ENCODE peak calls at places on chromosomes 7 and 10, in seven cellular contexts. K is retina, M is prostate gland, O is NCI-H1105 treated with DMSO at 0.1 percent for 48 hours, J is AG10803, Q is activated T-cell treated with anti-CD3 and anti-CD28 coated beads for 1 hour, U is K562. I is an unnamed sample.

GRCh38 chr7:114212753-114213439 is 201.7 kb upstream of the FOXP2 start:
- DNase-seq in J (no peak), Q (no peak), M (no peak), O (no peak), U (no peak), K (peak), I (no peak)

GRCh38 chr10:21174670-21175495 is 277.8 kb upstream of the NEBL start:
- DNase-seq in U (peak), J (no peak), O (peak), Q (no peak), K (peak), M (peak), I (no peak)

GRCh38 chr10:46287846-46288480 is 1.2 kb downstream of the ANTXRL start:
- DNase-seq in K (no peak), Q (no peak), J (peak), U (peak), M (no peak), O (no peak), I (no peak)

GRCh38 chr7:778271-778967 is 51.3 kb upstream of the PRKAR1B start:
- DNase-seq in Q (no peak), U (no peak), O (no peak), K (no peak), M (no peak), J (no peak), I (no peak)

GRCh38 chr10:23344251-23344841 is at the start of gene C10orf67:
- DNase-seq in Q (no peak), U (no peak), J (peak), O (peak), K (peak), M (no peak), I (peak)

GRCh38 chr10:56068473-56069263 is 292.4 kb downstream of the ZWINT start:
- DNase-seq in M (no peak), J (no peak), U (no peak), K (no peak), O (no peak), Q (no peak), I (no peak)

GRCh38 chr7:28328822-28329615 is 83.3 kb upstream of the CREB5 start:
- DNase-seq in U (no peak), M (no peak), K (no peak), Q (no peak), J (no peak), O (peak), I (no peak)

GRCh38 chr7:106462365-106462859 is 177.6 kb upstream of the NAMPT start:
- DNase-seq in O (peak), M (no peak), Q (no peak), U (peak), K (peak), J (peak), I (peak)

GRCh38 chr7:50266893-50267386 is 37.6 kb upstream of the IKZF1 start:
- DNase-seq in K (no peak), J (no peak), Q (peak), M (no peak), O (no peak), U (peak), I (no peak)

GRCh38 chr7:142535123-142535779 is 214.0 kb upstream of the PRSS1 start:
- DNase-seq in O (peak), M (no peak), J (peak), Q (peak), U (peak), K (peak), I (peak)

GRCh38 chr7:64880322-64881297 is 22.5 kb upstream of the ZNF273 start:
- DNase-seq in K (no peak), O (no peak), J (no peak), Q (no peak), U (no peak), M (no peak), I (no peak)

GRCh38 chr10:133359972-133360610 is 2.3 kb upstream of the FUOM start:
- DNase-seq in U (peak), M (no peak), K (no peak), J (no peak), Q (no peak), O (no peak), I (no peak)

GRCh38 chr10:103021150-103021896 is 103.2 kb downstream of the CNNM2 start:
- DNase-seq in J (no peak), Q (no peak), U (no peak), M (no peak), O (no peak), K (no peak), I (no peak)

GRCh38 chr10:75295901-75296441 is 60.2 kb upstream of the COMTD1 start:
- DNase-seq in Q (no peak), U (no peak), J (no peak), O (no peak), K (peak), M (no peak), I (peak)

GRCh38 chr7:115475774-115476407 is 554.0 kb downstream of the MDFIC start:
- DNase-seq in O (peak), M (no peak), U (no peak), Q (no peak), J (no peak), K (peak), I (no peak)

GRCh38 chr7:86968618-86969017 is 90.8 kb downstream of the ELAPOR2 start:
- DNase-seq in M (no peak), J (no peak), O (peak), U (no peak), K (no peak), Q (no peak), I (no peak)

GRCh38 chr10:71752391-71753090 is 20.8 kb downstream of the VSIR start:
- DNase-seq in M (no peak), Q (no peak), J (no peak), K (peak), O (no peak), U (no peak), I (no peak)

GRCh38 chr7:26410156-26410555 is 118.5 kb downstream of the SNX10 start:
- DNase-seq in U (no peak), Q (no peak), J (no peak), O (no peak), M (no peak), K (peak), I (no peak)

GRCh38 chr10:27861781-27862180 is 116.2 kb upstream of the MKX start:
- DNase-seq in J (peak), M (no peak), O (no peak), K (no peak), U (no peak), Q (no peak), I (peak)

GRCh38 chr10:3014968-3015367 is 52.4 kb upstream of the PFKP start:
- DNase-seq in Q (no peak), O (no peak), U (no peak), K (no peak), J (no peak), M (peak), I (no peak)

GRCh38 chr7:144854839-144855424 is 19.1 kb upstream of the TPK1 start:
- DNase-seq in J (peak), K (no peak), U (peak), Q (no peak), O (peak), M (no peak), I (peak)

GRCh38 chr10:93701903-93702277 is 502 bp downstream of the FRA10AC1 start:
- DNase-seq in K (no peak), J (peak), Q (no peak), O (no peak), U (peak), M (peak), I (peak)

GRCh38 chr7:85686410-85687181 is 499.7 kb upstream of the SEMA3D start:
- DNase-seq in K (no peak), Q (no peak), O (no peak), M (no peak), U (no peak), J (peak), I (no peak)

GRCh38 chr7:131557521-131558385 is 1.3 kb upstream of the PODXL start:
- DNase-seq in Q (no peak), K (peak), J (peak), O (no peak), M (no peak), U (no peak), I (no peak)

GRCh38 chr10:33336606-33337334 is 2.3 kb upstream of the NRP1 start:
- DNase-seq in J (no peak), K (peak), U (no peak), Q (no peak), O (peak), M (peak), I (peak)

GRCh38 chr10:6202098-6202683 is 541 bp upstream of the PFKFB3 start:
- DNase-seq in M (no peak), U (no peak), K (no peak), J (no peak), O (no peak), Q (no peak), I (no peak)

GRCh38 chr7:92631067-92631829 is 41.1 kb upstream of the FAM133B start:
- DNase-seq in O (no peak), M (no peak), Q (no peak), J (no peak), U (peak), K (no peak), I (no peak)

GRCh38 chr7:47737606-47738005 is 155.7 kb upstream of the TNS3 start:
- DNase-seq in O (no peak), Q (no peak), U (no peak), J (no peak), K (no peak), M (no peak), I (no peak)

GRCh38 chr7:71721742-71722141 is 589.8 kb downstream of the GALNT17 start:
- DNase-seq in Q (no peak), O (no peak), J (no peak), K (no peak), U (no peak), M (no peak), I (no peak)

GRCh38 chr10:45420453-45421192 is 46.6 kb downstream of the ALOX5 start:
- DNase-seq in K (no peak), O (peak), M (peak), U (no peak), J (peak), Q (peak), I (peak)

GRCh38 chr7:158662610-158663427 is 41.8 kb downstream of the NCAPG2 start:
- DNase-seq in U (no peak), K (no peak), J (no peak), O (no peak), Q (no peak), M (no peak), I (no peak)

GRCh38 chr10:3054183-3054815 is 13.0 kb upstream of the PFKP start:
- DNase-seq in J (peak), O (no peak), U (no peak), K (no peak), Q (no peak), M (no peak), I (no peak)

GRCh38 chr7:76310102-76310957 is 7.9 kb downstream of the HSPB1 start:
- DNase-seq in O (peak), K (peak), Q (no peak), J (no peak), M (peak), U (peak), I (peak)

GRCh38 chr7:113076703-113077102 is 9.9 kb downstream of the GPR85 start:
- DNase-seq in Q (no peak), M (no peak), O (no peak), J (no peak), U (no peak), K (peak), I (no peak)

GRCh38 chr7:1963575-1963974 is 269.2 kb downstream of the MAD1L1 start:
- DNase-seq in J (no peak), Q (no peak), K (peak), U (no peak), M (no peak), O (no peak), I (no peak)